ENCODE peak calls at places on chromosomes 12 and 14, in eight cellular contexts. One of them, this sample, is unnamed.
A peak's percentile ranks its signal among the peaks of the same experiment; 100 is the strongest.

GRCh38 chr12:6946920-6947374 is 3.1 kb downstream of the C12orf57 start:
- DNase-seq in WTC11: no peak
- DNase-seq in H9: no peak
- DNase-seq in GM04504: no peak
- DNase-seq in activated CD8-positive, alpha-beta memory T cell treated with anti-CD3 and anti-CD28 coated beads for 1 hour: no peak
- DNase-seq in frontal cortex: no peak
- DNase-seq in nephron progenitor cell: no peak
- DNase-seq in psoas muscle: peak; percentile 35
- DNase-seq in this sample: peak; percentile 8

GRCh38 chr14:61502459-61503093 is 181.2 kb downstream of the PRKCH start:
- DNase-seq in WTC11: no peak
- DNase-seq in H9: peak; percentile 69
- DNase-seq in GM04504: no peak
- DNase-seq in activated CD8-positive, alpha-beta memory T cell treated with anti-CD3 and anti-CD28 coated beads for 1 hour: no peak
- DNase-seq in frontal cortex: no peak
- DNase-seq in nephron progenitor cell: no peak
- DNase-seq in psoas muscle: no peak
- DNase-seq in this sample: no peak

GRCh38 chr14:74973003-74973614 is 17.7 kb upstream of the PGF start:
- DNase-seq in WTC11: no peak
- DNase-seq in H9: no peak
- DNase-seq in GM04504: no peak
- DNase-seq in activated CD8-positive, alpha-beta memory T cell treated with anti-CD3 and anti-CD28 coated beads for 1 hour: no peak
- DNase-seq in frontal cortex: peak; percentile 58
- DNase-seq in nephron progenitor cell: no peak
- DNase-seq in psoas muscle: peak; percentile 84
- DNase-seq in this sample: peak; percentile 78

GRCh38 chr12:92075425-92075891 is 70.2 kb downstream of the BTG1 start:
- DNase-seq in WTC11: no peak
- DNase-seq in H9: no peak
- DNase-seq in GM04504: peak; percentile 40
- DNase-seq in activated CD8-positive, alpha-beta memory T cell treated with anti-CD3 and anti-CD28 coated beads for 1 hour: no peak
- DNase-seq in frontal cortex: no peak
- DNase-seq in nephron progenitor cell: no peak
- DNase-seq in psoas muscle: no peak
- DNase-seq in this sample: no peak

GRCh38 chr12:4303750-4304149 is 17.3 kb upstream of the TIGAR start:
- DNase-seq in WTC11: no peak
- DNase-seq in H9: no peak
- DNase-seq in GM04504: no peak
- DNase-seq in activated CD8-positive, alpha-beta memory T cell treated with anti-CD3 and anti-CD28 coated beads for 1 hour: no peak
- DNase-seq in frontal cortex: no peak
- DNase-seq in nephron progenitor cell: no peak
- DNase-seq in psoas muscle: no peak
- DNase-seq in this sample: no peak

GRCh38 chr14:28766505-28767238 is at the start of gene FOXG1:
- DNase-seq in WTC11: peak; percentile 64
- DNase-seq in H9: peak; percentile 87
- DNase-seq in GM04504: no peak
- DNase-seq in activated CD8-positive, alpha-beta memory T cell treated with anti-CD3 and anti-CD28 coated beads for 1 hour: no peak
- DNase-seq in frontal cortex: peak; percentile 79
- DNase-seq in nephron progenitor cell: peak; percentile 53
- DNase-seq in psoas muscle: no peak
- DNase-seq in this sample: no peak

GRCh38 chr14:54211562-54212308 is 185.1 kb upstream of the CDKN3 start:
- DNase-seq in WTC11: no peak
- DNase-seq in H9: no peak
- DNase-seq in GM04504: peak; percentile 66
- DNase-seq in activated CD8-positive, alpha-beta memory T cell treated with anti-CD3 and anti-CD28 coated beads for 1 hour: no peak
- DNase-seq in frontal cortex: no peak
- DNase-seq in nephron progenitor cell: no peak
- DNase-seq in psoas muscle: no peak
- DNase-seq in this sample: no peak

GRCh38 chr14:67500981-67501380 is 12.5 kb upstream of the TMEM229B start:
- DNase-seq in WTC11: no peak
- DNase-seq in H9: no peak
- DNase-seq in GM04504: no peak
- DNase-seq in activated CD8-positive, alpha-beta memory T cell treated with anti-CD3 and anti-CD28 coated beads for 1 hour: no peak
- DNase-seq in frontal cortex: no peak
- DNase-seq in nephron progenitor cell: no peak
- DNase-seq in psoas muscle: no peak
- DNase-seq in this sample: no peak

GRCh38 chr14:102560436-102561261 is 31.8 kb upstream of the RCOR1 start:
- DNase-seq in WTC11: no peak
- DNase-seq in H9: no peak
- DNase-seq in GM04504: no peak
- DNase-seq in activated CD8-positive, alpha-beta memory T cell treated with anti-CD3 and anti-CD28 coated beads for 1 hour: no peak
- DNase-seq in frontal cortex: no peak
- DNase-seq in nephron progenitor cell: no peak
- DNase-seq in psoas muscle: no peak
- DNase-seq in this sample: no peak

GRCh38 chr12:65885312-65885711 is 61.0 kb downstream of the HMGA2 start:
- DNase-seq in WTC11: no peak
- DNase-seq in H9: no peak
- DNase-seq in GM04504: no peak
- DNase-seq in activated CD8-positive, alpha-beta memory T cell treated with anti-CD3 and anti-CD28 coated beads for 1 hour: no peak
- DNase-seq in frontal cortex: no peak
- DNase-seq in nephron progenitor cell: no peak
- DNase-seq in psoas muscle: no peak
- DNase-seq in this sample: no peak

GRCh38 chr12:101829639-101830390 is 944 bp downstream of the GNPTAB start:
- DNase-seq in WTC11: no peak
- DNase-seq in H9: peak; percentile 37
- DNase-seq in GM04504: no peak
- DNase-seq in activated CD8-positive, alpha-beta memory T cell treated with anti-CD3 and anti-CD28 coated beads for 1 hour: no peak
- DNase-seq in frontal cortex: no peak
- DNase-seq in nephron progenitor cell: no peak
- DNase-seq in psoas muscle: no peak
- DNase-seq in this sample: no peak

GRCh38 chr12:46458500-46459106 is 86.0 kb upstream of the SLC38A2 start:
- DNase-seq in WTC11: no peak
- DNase-seq in H9: no peak
- DNase-seq in GM04504: no peak
- DNase-seq in activated CD8-positive, alpha-beta memory T cell treated with anti-CD3 and anti-CD28 coated beads for 1 hour: no peak
- DNase-seq in frontal cortex: no peak
- DNase-seq in nephron progenitor cell: no peak
- DNase-seq in psoas muscle: no peak
- DNase-seq in this sample: no peak

GRCh38 chr14:71532349-71532748 is 399.9 kb upstream of the RGS6 start:
- DNase-seq in WTC11: no peak
- DNase-seq in H9: no peak
- DNase-seq in GM04504: no peak
- DNase-seq in activated CD8-positive, alpha-beta memory T cell treated with anti-CD3 and anti-CD28 coated beads for 1 hour: no peak
- DNase-seq in frontal cortex: no peak
- DNase-seq in nephron progenitor cell: no peak
- DNase-seq in psoas muscle: no peak
- DNase-seq in this sample: no peak

GRCh38 chr12:100987552-100988277 is 193.1 kb downstream of the ANO4 start:
- DNase-seq in WTC11: peak; percentile 65
- DNase-seq in H9: peak; percentile 77
- DNase-seq in GM04504: peak; percentile 38
- DNase-seq in activated CD8-positive, alpha-beta memory T cell treated with anti-CD3 and anti-CD28 coated beads for 1 hour: no peak
- DNase-seq in frontal cortex: no peak
- DNase-seq in nephron progenitor cell: peak; percentile 45
- DNase-seq in psoas muscle: no peak
- DNase-seq in this sample: no peak

GRCh38 chr12:121980211-121980891 is 41.3 kb upstream of the BCL7A start:
- DNase-seq in WTC11: no peak
- DNase-seq in H9: no peak
- DNase-seq in GM04504: no peak
- DNase-seq in activated CD8-positive, alpha-beta memory T cell treated with anti-CD3 and anti-CD28 coated beads for 1 hour: no peak
- DNase-seq in frontal cortex: no peak
- DNase-seq in nephron progenitor cell: no peak
- DNase-seq in psoas muscle: no peak
- DNase-seq in this sample: no peak

GRCh38 chr12:76329163-76329562 is 19.1 kb downstream of the BBS10 start:
- DNase-seq in WTC11: no peak
- DNase-seq in H9: no peak
- DNase-seq in GM04504: peak; percentile 62
- DNase-seq in activated CD8-positive, alpha-beta memory T cell treated with anti-CD3 and anti-CD28 coated beads for 1 hour: no peak
- DNase-seq in frontal cortex: no peak
- DNase-seq in nephron progenitor cell: no peak
- DNase-seq in psoas muscle: no peak
- DNase-seq in this sample: no peak

GRCh38 chr14:104280085-104280901 is 141.9 kb downstream of the KIF26A start:
- DNase-seq in WTC11: no peak
- DNase-seq in H9: peak; percentile 25
- DNase-seq in GM04504: no peak
- DNase-seq in activated CD8-positive, alpha-beta memory T cell treated with anti-CD3 and anti-CD28 coated beads for 1 hour: no peak
- DNase-seq in frontal cortex: no peak
- DNase-seq in nephron progenitor cell: no peak
- DNase-seq in psoas muscle: peak; percentile 38
- DNase-seq in this sample: peak; percentile 11

GRCh38 chr12:61991663-61992062 is 268.5 kb upstream of the USP15 start:
- DNase-seq in WTC11: no peak
- DNase-seq in H9: no peak
- DNase-seq in GM04504: no peak
- DNase-seq in activated CD8-positive, alpha-beta memory T cell treated with anti-CD3 and anti-CD28 coated beads for 1 hour: no peak
- DNase-seq in frontal cortex: no peak
- DNase-seq in nephron progenitor cell: no peak
- DNase-seq in psoas muscle: no peak
- DNase-seq in this sample: no peak

GRCh38 chr14:53964249-53964648 is 7.6 kb upstream of the BMP4 start:
- DNase-seq in WTC11: no peak
- DNase-seq in H9: no peak
- DNase-seq in GM04504: no peak
- DNase-seq in activated CD8-positive, alpha-beta memory T cell treated with anti-CD3 and anti-CD28 coated beads for 1 hour: no peak
- DNase-seq in frontal cortex: no peak
- DNase-seq in nephron progenitor cell: no peak
- DNase-seq in psoas muscle: no peak
- DNase-seq in this sample: no peak

GRCh38 chr14:96039633-96040311 is 610 bp downstream of the C14orf132 start:
- DNase-seq in WTC11: peak; percentile 44
- DNase-seq in H9: peak; percentile 61
- DNase-seq in GM04504: peak; percentile 8
- DNase-seq in activated CD8-positive, alpha-beta memory T cell treated with anti-CD3 and anti-CD28 coated beads for 1 hour: no peak
- DNase-seq in frontal cortex: peak; percentile 37
- DNase-seq in nephron progenitor cell: peak; percentile 67
- DNase-seq in psoas muscle: no peak
- DNase-seq in this sample: no peak

GRCh38 chr12:113005759-113006158 is 27.4 kb downstream of the OAS2 start:
- DNase-seq in WTC11: no peak
- DNase-seq in H9: no peak
- DNase-seq in GM04504: no peak
- DNase-seq in activated CD8-positive, alpha-beta memory T cell treated with anti-CD3 and anti-CD28 coated beads for 1 hour: no peak
- DNase-seq in frontal cortex: no peak
- DNase-seq in nephron progenitor cell: peak; percentile 15
- DNase-seq in psoas muscle: no peak
- DNase-seq in this sample: no peak

GRCh38 chr12:18632848-18633247 is 105.0 kb downstream of the PLCZ1 start:
- DNase-seq in WTC11: no peak
- DNase-seq in H9: no peak
- DNase-seq in GM04504: no peak
- DNase-seq in activated CD8-positive, alpha-beta memory T cell treated with anti-CD3 and anti-CD28 coated beads for 1 hour: no peak
- DNase-seq in frontal cortex: no peak
- DNase-seq in nephron progenitor cell: no peak
- DNase-seq in psoas muscle: no peak
- DNase-seq in this sample: no peak

GRCh38 chr14:71948101-71948500 is 15.9 kb downstream of the RGS6 start:
- DNase-seq in WTC11: no peak
- DNase-seq in H9: no peak
- DNase-seq in GM04504: no peak
- DNase-seq in activated CD8-positive, alpha-beta memory T cell treated with anti-CD3 and anti-CD28 coated beads for 1 hour: no peak
- DNase-seq in frontal cortex: no peak
- DNase-seq in nephron progenitor cell: no peak
- DNase-seq in psoas muscle: no peak
- DNase-seq in this sample: no peak

GRCh38 chr12:77943466-77943865 is 112.8 kb downstream of the NAV3 start:
- DNase-seq in WTC11: no peak
- DNase-seq in H9: no peak
- DNase-seq in GM04504: no peak
- DNase-seq in activated CD8-positive, alpha-beta memory T cell treated with anti-CD3 and anti-CD28 coated beads for 1 hour: no peak
- DNase-seq in frontal cortex: no peak
- DNase-seq in nephron progenitor cell: no peak
- DNase-seq in psoas muscle: no peak
- DNase-seq in this sample: no peak

This sample was measured in left ventricle myocardium inferior.